ENCODE peak calls at places on chromosomes 7 and 10, in ten cellular contexts. B is cardiac fibroblast, Z is transverse colon, M is kidney epithelial cell, X is cardiac muscle cell, P is foreskin fibroblast, J is Panc1, S is AG09309, Q is spleen, G is HepG2. T is an unnamed sample.

GRCh38 chr10:48608279-48608681 is 3.4 kb upstream of the ARHGAP22 start:
- DNase-seq in B (peak), Z (peak), M (no peak), X (peak), P (peak), J (peak), S (no peak), Q (no peak), G (peak), T (no peak)

GRCh38 chr7:30995541-30995940 is 31.8 kb downstream of the GHRHR start:
- DNase-seq in B (no peak), Z (no peak), M (no peak), X (no peak), P (no peak), J (no peak), S (no peak), Q (no peak), G (no peak), T (no peak)

GRCh38 chr7:96219382-96220130 is 102.3 kb downstream of the SLC25A13 start:
- DNase-seq in B (peak), Z (no peak), M (peak), X (no peak), P (peak), J (no peak), S (no peak), Q (no peak), G (no peak), T (no peak)

GRCh38 chr10:10605551-10606081 is 412.1 kb upstream of the CELF2 start:
- DNase-seq in B (peak), Z (peak), M (no peak), X (no peak), P (peak), J (no peak), S (peak), Q (no peak), G (no peak), T (peak)

GRCh38 chr7:6026917-6027316 is 4.3 kb upstream of the ANKRD61 start:
- DNase-seq in B (no peak), Z (no peak), M (no peak), X (no peak), P (no peak), J (no peak), S (no peak), Q (peak), G (no peak), T (no peak)

GRCh38 chr10:127407551-127407950 is 141.6 kb upstream of the NPS start:
- DNase-seq in B (no peak), Z (no peak), M (no peak), X (no peak), P (no peak), J (no peak), S (no peak), Q (peak), G (no peak), T (no peak)

GRCh38 chr7:157080111-157080730 is 58.5 kb upstream of the UBE3C start:
- DNase-seq in B (peak), Z (no peak), M (no peak), X (no peak), P (no peak), J (no peak), S (no peak), Q (peak), G (no peak), T (no peak)

GRCh38 chr10:15123749-15124184 is 26.6 kb downstream of the RPP38 start:
- DNase-seq in B (peak), Z (no peak), M (no peak), X (no peak), P (no peak), J (no peak), S (peak), Q (no peak), G (no peak), T (peak)

GRCh38 chr7:35691827-35692307 is 3.1 kb downstream of the HERPUD2 start:
- DNase-seq in B (peak), Z (peak), M (no peak), X (peak), P (no peak), J (no peak), S (no peak), Q (peak), G (peak), T (no peak)

GRCh38 chr7:151109094-151110048 is 23.1 kb downstream of the AGAP3 start:
- DNase-seq in B (peak), Z (no peak), M (no peak), X (no peak), P (no peak), J (no peak), S (no peak), Q (no peak), G (no peak), T (no peak)

GRCh38 chr10:100728928-100729876 is 16.2 kb upstream of the PAX2 start:
- DNase-seq in B (peak), Z (no peak), M (no peak), X (peak), P (no peak), J (no peak), S (no peak), Q (peak), G (peak), T (no peak)

GRCh38 chr10:77681839-77682238 is 44.2 kb upstream of the KCNMA1 start:
- DNase-seq in B (no peak), Z (no peak), M (no peak), X (no peak), P (no peak), J (no peak), S (no peak), Q (no peak), G (no peak), T (no peak)

DNA sequence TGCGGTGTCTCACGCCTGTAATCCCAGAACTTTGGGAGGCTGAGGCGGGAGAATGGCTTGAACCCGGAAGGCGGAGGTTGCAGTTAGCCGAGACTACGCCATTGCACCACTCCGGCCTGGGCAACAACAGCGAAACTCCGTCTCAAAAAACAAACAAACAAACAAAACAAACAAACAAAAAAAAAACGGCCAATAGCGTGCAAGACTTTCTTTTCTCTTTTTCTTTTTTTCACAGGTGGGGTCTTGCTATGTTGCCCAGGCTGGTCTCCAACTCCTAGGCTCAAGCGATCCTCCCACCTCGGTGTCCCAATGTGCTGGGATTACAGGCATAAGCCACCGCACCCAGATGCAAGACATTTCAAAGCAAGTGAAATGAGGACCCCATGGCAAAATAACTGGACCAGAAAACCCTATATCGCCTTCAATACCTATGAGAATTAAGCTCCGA is 1.6 kb downstream of the PSAP start:
- DNase-seq in B (no peak), Z (no peak), M (no peak), X (no peak), P (no peak), J (no peak), S (no peak), Q (peak), G (no peak), T (no peak)
- H3K4me3 ChIP-seq in B (peak), Z (no peak), M (peak), X (no peak), P (peak), J (peak), S (no peak), Q (peak), G (peak), T (peak)

DNA sequence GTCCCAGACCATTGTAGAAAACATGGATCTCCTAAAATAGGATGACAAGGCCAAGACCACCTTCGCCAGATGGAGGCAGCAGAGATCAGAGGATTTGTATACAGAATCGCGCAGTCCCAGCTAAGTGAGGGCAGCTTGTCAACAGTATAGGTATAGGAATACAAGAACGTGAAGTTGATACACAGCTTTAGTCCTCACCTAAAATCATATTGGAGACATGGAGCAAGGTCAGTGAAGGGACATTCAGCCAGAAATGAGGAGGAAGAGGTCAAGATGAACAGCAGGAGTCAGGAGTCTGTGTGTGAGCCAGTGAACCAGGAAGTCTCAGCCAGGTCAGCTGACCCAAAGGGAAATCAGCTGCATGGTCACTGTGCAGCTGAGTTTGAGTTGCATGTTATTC is 263.4 kb upstream of the PRKCQ start:
- DNase-seq in B (no peak), Z (no peak), M (no peak), X (no peak), P (no peak), J (no peak), S (no peak), Q (no peak), G (no peak), T (no peak)
- TF ChIP-seq CTCF in B (no peak), Z (no peak), M (no peak), X (no peak), P (peak), J (no peak), S (peak), Q (no peak), G (peak), T (no peak)

GRCh38 chr10:43398939-43399871 is 9.8 kb downstream of the HNRNPF start:
- DNase-seq in B (peak), Z (no peak), M (no peak), X (no peak), P (no peak), J (no peak), S (no peak), Q (no peak), G (peak), T (no peak)
- H3K4me3 ChIP-seq in B (no peak), Z (no peak), M (no peak), X (no peak), P (no peak), J (peak), S (no peak), Q (no peak), G (peak), T (no peak)

GRCh38 chr10:119178371-119179119 is at the start of gene PRDX3:
- DNase-seq in B (peak), Z (peak), M (peak), X (peak), P (peak), J (peak), S (no peak), Q (peak), G (peak), T (no peak)
- TF ChIP-seq CTCF in B (no peak), Z (peak), M (no peak), X (peak), P (no peak), J (no peak), S (peak), Q (no peak), G (peak), T (peak)

GRCh38 chr10:103472005-103472404 is 7.0 kb downstream of the CALHM3 start:
- DNase-seq in B (no peak), Z (peak), M (no peak), X (no peak), P (no peak), J (no peak), S (no peak), Q (no peak), G (no peak), T (no peak)
- H3K4me3 ChIP-seq in B (no peak), Z (no peak), M (no peak), X (no peak), P (no peak), J (no peak), S (no peak), Q (no peak), G (no peak), T (no peak)

GRCh38 chr10:92552310-92552709 is 21.6 kb downstream of the IDE start:
- DNase-seq in B (no peak), Z (no peak), M (no peak), X (no peak), P (no peak), J (no peak), S (no peak), Q (no peak), G (no peak), T (no peak)
- TF ChIP-seq CTCF in B (peak), Z (no peak), M (peak), X (no peak), P (peak), J (no peak), S (no peak), Q (no peak), G (no peak), T (no peak)

DNA sequence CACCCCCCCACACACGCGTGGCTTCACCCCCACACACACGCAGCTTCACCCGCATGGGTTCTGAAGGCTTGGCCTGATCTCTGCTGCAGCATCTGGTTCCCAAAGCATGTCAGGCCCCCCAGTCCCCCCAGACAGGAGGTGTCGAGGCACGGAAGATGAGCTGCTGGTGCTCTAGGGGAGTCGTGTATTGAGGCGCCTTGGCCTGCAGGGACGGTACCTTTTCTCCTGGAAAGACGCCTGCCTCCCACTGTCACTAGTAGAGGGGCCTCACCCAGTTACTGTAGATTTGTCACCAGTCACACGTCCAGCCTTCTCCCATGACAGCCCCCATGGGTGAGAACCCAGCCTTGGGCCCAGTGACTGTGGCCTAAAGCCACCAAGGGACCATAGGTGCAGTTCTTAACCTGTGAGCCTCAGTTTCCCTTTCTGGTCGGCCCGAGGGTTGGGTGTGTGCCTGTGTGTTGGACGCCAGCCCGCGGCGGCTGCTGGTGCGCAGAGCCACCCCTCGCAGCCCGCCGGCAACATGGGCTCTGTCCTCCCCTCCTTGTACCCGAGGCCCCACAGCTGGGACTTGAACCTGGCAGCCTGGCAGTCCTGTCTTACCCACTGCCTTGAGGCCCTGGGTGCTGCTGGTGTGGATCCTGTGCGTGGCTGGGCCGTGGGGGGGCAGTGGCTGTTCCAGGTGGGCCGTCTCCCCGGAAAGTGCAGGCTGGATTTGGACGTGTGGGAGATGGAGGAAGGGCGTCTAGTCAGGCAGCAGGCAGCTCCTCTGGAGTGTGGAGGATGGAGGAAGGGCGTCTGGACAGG is 81.7 kb downstream of the NKX6-2 start:
- DNase-seq in B (no peak), Z (no peak), M (no peak), X (no peak), P (no peak), J (no peak), S (no peak), Q (peak), G (no peak), T (no peak)
- H3K4me3 ChIP-seq in B (no peak), Z (no peak), M (no peak), X (no peak), P (no peak), J (no peak), S (no peak), Q (no peak), G (no peak), T (no peak)

T was measured in AG04449.